ENCODE peak calls at places on chromosomes 16 and 17, in four cellular contexts. One of them, this sample, is unnamed.

GRCh38 chr17:17563530-17563929 is 28.0 kb downstream of the PEMT start:
- DNase-seq in neural crest cell: no peak
- DNase-seq in HFFc6: no peak
- DNase-seq in AG04450: no peak
- DNase-seq in this sample: no peak

GRCh38 chr16:86388976-86389375 is 121.4 kb upstream of the FOXF1 start:
- DNase-seq in neural crest cell: no peak
- DNase-seq in HFFc6: no peak
- DNase-seq in AG04450: no peak
- DNase-seq in this sample: no peak

GRCh38 chr17:51435641-51436091 is 175.3 kb downstream of the UTP18 start:
- DNase-seq in AG04450: no peak
- DNase-seq in HFFc6: no peak
- DNase-seq in neural crest cell: peak; percentile 53
- DNase-seq in this sample: no peak

GRCh38 chr17:4365628-4366311 is 705 bp downstream of the UBE2G1 start:
- DNase-seq in neural crest cell: peak; percentile 48
- DNase-seq in HFFc6: no peak
- DNase-seq in AG04450: no peak
- DNase-seq in this sample: no peak

GRCh38 chr16:84245933-84246678 is 6.3 kb upstream of the KCNG4 start:
- DNase-seq in HFFc6: no peak
- DNase-seq in AG04450: no peak
- DNase-seq in neural crest cell: no peak
- DNase-seq in this sample: no peak

GRCh38 chr16:84922351-84923135 is 88.8 kb downstream of the ZDHHC7 start:
- DNase-seq in AG04450: no peak
- DNase-seq in HFFc6: no peak
- DNase-seq in neural crest cell: peak; percentile 36
- DNase-seq in this sample: no peak

GRCh38 chr17:46759141-46759540 is 59.4 kb downstream of the WNT3 start:
- DNase-seq in HFFc6: no peak
- DNase-seq in AG04450: no peak
- DNase-seq in neural crest cell: no peak
- DNase-seq in this sample: no peak

GRCh38 chr17:33261911-33262665 is 31.0 kb downstream of the ASIC2 start:
- DNase-seq in HFFc6: no peak
- DNase-seq in AG04450: no peak
- DNase-seq in neural crest cell: no peak
- DNase-seq in this sample: no peak

GRCh38 chr16:88300463-88300835 is 82.3 kb upstream of the ZNF469 start:
- DNase-seq in AG04450: no peak
- DNase-seq in neural crest cell: no peak
- DNase-seq in HFFc6: no peak
- DNase-seq in this sample: no peak

DNA sequence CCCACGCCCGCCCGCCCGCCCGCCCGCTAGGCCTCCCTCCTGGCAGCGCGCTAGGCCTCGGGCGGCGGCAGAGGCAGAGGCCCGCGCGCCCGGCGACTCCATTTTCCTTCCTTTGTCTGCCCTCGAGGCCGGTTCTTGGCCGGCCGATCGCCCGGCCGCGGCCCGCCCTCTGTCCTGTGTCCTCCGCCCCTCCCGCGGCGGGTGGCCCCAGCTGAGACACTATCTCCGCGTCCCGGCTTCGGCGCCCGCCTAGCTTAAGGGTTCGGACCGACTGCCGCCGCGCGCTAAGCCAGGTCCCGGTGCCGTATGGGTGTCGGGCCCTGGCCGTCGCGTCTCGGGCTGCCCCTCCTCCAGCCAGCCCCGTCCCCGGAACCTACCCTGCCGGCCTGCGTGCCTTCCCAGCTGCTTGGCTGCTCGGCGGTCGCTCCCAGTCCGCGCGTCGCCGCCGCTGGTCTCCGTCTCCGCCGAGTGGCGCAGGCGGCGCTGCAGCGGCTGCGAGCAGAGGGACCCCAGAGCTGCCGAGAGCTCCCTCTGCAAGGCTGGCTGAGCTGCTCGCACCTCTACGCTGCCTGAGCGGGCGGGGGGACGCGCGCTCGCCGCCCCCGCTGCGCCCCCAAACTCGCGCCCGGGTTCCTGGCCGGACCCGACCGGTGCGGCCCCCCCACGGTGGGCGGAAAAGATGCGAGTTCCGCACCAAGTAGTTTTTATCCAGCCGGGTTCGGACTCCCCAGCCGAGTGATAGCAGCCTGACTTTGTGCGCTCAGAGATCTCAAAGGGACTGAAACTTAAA is 787 bp downstream of the CTCF start:
- DNase-seq in HFFc6: peak; percentile 33
- DNase-seq in AG04450: no peak
- DNase-seq in neural crest cell: peak; percentile 55
- DNase-seq in this sample: no peak
- TF ChIP-seq CTCF in HFFc6: peak; percentile 49
- TF ChIP-seq CTCF in AG04450: peak; percentile 1
- TF ChIP-seq CTCF in neural crest cell: no peak
- TF ChIP-seq CTCF in this sample: peak; percentile 23

GRCh38 chr16:89855301-89855945 is 18.0 kb upstream of the TCF25 start:
- DNase-seq in HFFc6: no peak
- DNase-seq in neural crest cell: no peak
- DNase-seq in AG04450: no peak
- DNase-seq in this sample: no peak
- TF ChIP-seq CTCF in HFFc6: no peak
- TF ChIP-seq CTCF in neural crest cell: no peak
- TF ChIP-seq CTCF in AG04450: no peak
- TF ChIP-seq CTCF in this sample: no peak

GRCh38 chr16:11692171-11692570 is 23.9 kb downstream of the SNN start:
- DNase-seq in HFFc6: no peak
- DNase-seq in AG04450: no peak
- DNase-seq in neural crest cell: no peak
- DNase-seq in this sample: no peak
- TF ChIP-seq CTCF in HFFc6: no peak
- TF ChIP-seq CTCF in AG04450: no peak
- TF ChIP-seq CTCF in neural crest cell: no peak
- TF ChIP-seq CTCF in this sample: no peak

GRCh38 chr17:42221886-42222745 is 27.8 kb upstream of the GHDC start:
- DNase-seq in HFFc6: peak; percentile 35
- DNase-seq in AG04450: peak; percentile 13
- DNase-seq in neural crest cell: peak; percentile 22
- DNase-seq in this sample: peak; percentile 48
- TF ChIP-seq CTCF in HFFc6: peak; percentile 75
- TF ChIP-seq CTCF in AG04450: peak; percentile 80
- TF ChIP-seq CTCF in neural crest cell: peak; percentile 60
- TF ChIP-seq CTCF in this sample: peak; percentile 91

GRCh38 chr17:2751482-2751881 is 2.0 kb upstream of the CCDC92B start:
- DNase-seq in neural crest cell: no peak
- DNase-seq in HFFc6: no peak
- DNase-seq in AG04450: no peak
- DNase-seq in this sample: no peak
- TF ChIP-seq CTCF in neural crest cell: no peak
- TF ChIP-seq CTCF in HFFc6: no peak
- TF ChIP-seq CTCF in AG04450: no peak
- TF ChIP-seq CTCF in this sample: no peak

GRCh38 chr17:77037943-77038342 is 102.8 kb upstream of the SEC14L1 start:
- DNase-seq in neural crest cell: no peak
- DNase-seq in HFFc6: no peak
- DNase-seq in AG04450: no peak
- DNase-seq in this sample: no peak

GRCh38 chr17:77036136-77036840 is 104.5 kb upstream of the SEC14L1 start:
- DNase-seq in HFFc6: no peak
- DNase-seq in neural crest cell: no peak
- DNase-seq in AG04450: no peak
- DNase-seq in this sample: no peak

GRCh38 chr17:77034677-77035424 is 105.9 kb upstream of the SEC14L1 start:
- DNase-seq in HFFc6: no peak
- DNase-seq in AG04450: no peak
- DNase-seq in neural crest cell: no peak
- DNase-seq in this sample: no peak

GRCh38 chr17:77035526-77035925 is 105.2 kb upstream of the SEC14L1 start:
- DNase-seq in AG04450: no peak
- DNase-seq in neural crest cell: no peak
- DNase-seq in HFFc6: no peak
- DNase-seq in this sample: no peak

DNA sequence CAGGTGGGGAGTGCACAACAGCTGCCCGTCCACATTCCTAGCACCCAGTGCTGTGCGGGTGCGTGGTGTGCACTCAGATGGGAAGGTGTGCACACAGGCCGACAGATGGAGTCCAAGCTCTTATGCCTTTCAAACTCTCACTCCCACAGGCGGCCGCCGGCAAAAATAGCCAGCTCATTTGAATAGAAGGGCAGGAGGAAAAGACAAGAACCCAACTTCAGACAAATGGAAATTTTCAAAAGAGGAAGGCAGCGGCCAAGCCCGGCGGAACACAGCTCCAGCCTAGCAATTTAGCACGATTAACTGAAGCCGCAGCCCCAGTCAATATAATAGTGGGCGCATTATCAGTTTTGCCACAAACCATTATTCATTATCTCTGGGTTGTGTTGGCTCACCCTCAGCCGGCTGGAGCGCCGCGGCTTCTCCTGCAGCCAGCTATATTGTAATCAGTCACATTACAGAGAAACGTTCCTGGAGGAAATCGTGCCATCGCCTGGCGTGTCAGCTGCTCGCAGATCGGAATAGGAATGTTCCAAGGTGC is 103.9 kb upstream of the SEC14L1 start:
- DNase-seq in HFFc6: no peak
- DNase-seq in neural crest cell: no peak
- DNase-seq in AG04450: no peak
- DNase-seq in this sample: no peak
- TF ChIP-seq CTCF in HFFc6: no peak
- TF ChIP-seq CTCF in neural crest cell: no peak
- TF ChIP-seq CTCF in AG04450: no peak
- TF ChIP-seq CTCF in this sample: peak; percentile 22

DNA sequence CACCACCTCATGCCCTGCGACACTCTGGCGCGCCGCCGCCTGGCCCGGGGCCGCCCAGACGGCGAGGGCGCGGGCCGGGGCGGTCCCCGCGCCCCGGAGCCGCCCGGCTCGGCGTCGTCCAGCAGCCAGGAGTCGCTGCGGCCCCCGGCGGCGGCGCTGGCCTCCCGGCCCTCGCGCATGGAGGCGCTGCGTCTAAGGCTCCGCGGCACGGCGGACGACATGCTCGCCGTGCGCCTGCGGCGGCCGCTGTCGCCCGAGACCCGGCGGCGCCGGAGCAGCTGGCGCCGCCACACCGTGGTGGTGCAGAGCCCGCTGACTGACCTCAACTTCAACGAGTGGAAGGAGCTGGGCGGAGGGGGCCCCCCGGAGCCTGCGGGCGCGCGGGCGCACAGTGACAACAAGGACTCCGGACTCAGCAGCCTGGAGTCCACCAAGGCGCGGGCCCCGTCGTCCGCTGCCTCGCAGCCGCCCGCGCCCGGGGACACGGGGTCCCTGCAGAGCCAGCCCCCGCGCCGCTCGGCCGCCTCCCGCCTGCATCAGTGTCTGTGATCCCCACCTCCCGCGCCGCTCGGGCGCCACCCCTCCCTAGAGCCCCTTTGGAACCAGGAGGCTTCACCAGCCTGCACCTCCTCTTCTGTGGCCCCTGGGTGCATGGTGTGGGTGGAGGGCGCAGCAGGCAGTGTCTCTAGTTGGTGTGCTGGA is 82.3 kb downstream of the ARHGAP23 start:
- DNase-seq in neural crest cell: peak; percentile 41
- DNase-seq in HFFc6: peak; percentile 28
- DNase-seq in AG04450: no peak
- DNase-seq in this sample: no peak
- TF ChIP-seq CTCF in neural crest cell: no peak
- TF ChIP-seq CTCF in HFFc6: no peak
- TF ChIP-seq CTCF in AG04450: no peak
- TF ChIP-seq CTCF in this sample: peak; percentile 21

GRCh38 chr17:76678330-76678729 is 32.4 kb downstream of the MXRA7 start:
- DNase-seq in HFFc6: no peak
- DNase-seq in neural crest cell: no peak
- DNase-seq in AG04450: no peak
- DNase-seq in this sample: no peak

GRCh38 chr17:76679242-76679641 is 31.5 kb downstream of the MXRA7 start:
- DNase-seq in neural crest cell: no peak
- DNase-seq in AG04450: no peak
- DNase-seq in HFFc6: no peak
- DNase-seq in this sample: no peak

GRCh38 chr17:76675648-76676047 is 32.1 kb upstream of the ST6GALNAC1 start:
- DNase-seq in HFFc6: no peak
- DNase-seq in neural crest cell: no peak
- DNase-seq in AG04450: no peak
- DNase-seq in this sample: no peak

GRCh38 chr17:76676629-76677028 is 33.1 kb upstream of the ST6GALNAC1 start:
- DNase-seq in HFFc6: no peak
- DNase-seq in neural crest cell: no peak
- DNase-seq in AG04450: no peak
- DNase-seq in this sample: no peak

DNA sequence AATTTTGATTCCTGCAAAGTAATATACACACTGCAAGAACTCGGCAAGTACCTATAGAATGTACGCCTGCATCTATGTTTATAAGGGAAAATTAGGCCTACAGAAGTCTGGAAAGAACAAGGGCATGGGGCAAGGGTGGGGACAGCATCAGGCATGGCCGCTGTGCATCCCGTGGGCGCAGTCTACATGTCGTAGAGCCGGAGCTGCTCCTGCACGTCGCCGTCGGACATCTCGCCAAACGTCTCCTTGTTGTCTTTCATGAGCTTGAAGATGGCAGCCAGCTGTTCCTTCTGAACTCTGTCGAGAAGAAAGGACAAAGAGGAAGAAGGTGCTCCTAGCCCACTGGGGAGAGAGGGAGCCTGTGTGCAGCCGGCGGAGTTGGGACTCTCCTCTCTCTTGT is 33.4 kb downstream of the MXRA7 start:
- DNase-seq in AG04450: no peak
- DNase-seq in neural crest cell: no peak
- DNase-seq in HFFc6: no peak
- DNase-seq in this sample: no peak
- TF ChIP-seq CTCF in AG04450: no peak
- TF ChIP-seq CTCF in neural crest cell: no peak
- TF ChIP-seq CTCF in HFFc6: no peak
- TF ChIP-seq CTCF in this sample: no peak